ENCODE peak calls at places on chromosomes 7 and 10, in four cellular contexts. One of them, this sample, is unnamed.

GRCh38 chr10:104809288-104810090 is 168.4 kb downstream of the SORCS3 start:
- DNase-seq in IMR-90: no peak
- DNase-seq in K562: no peak
- DNase-seq in HepG2: peak; percentile 4
- DNase-seq in this sample: no peak

GRCh38 chr10:110409926-110410325 is 87.8 kb upstream of the DUSP5 start:
- DNase-seq in IMR-90: no peak
- DNase-seq in K562: no peak
- DNase-seq in HepG2: no peak
- DNase-seq in this sample: no peak

GRCh38 chr7:42931447-42931833 is 534 bp downstream of the PSMA2 start:
- DNase-seq in IMR-90: peak; percentile 12
- DNase-seq in K562: no peak
- DNase-seq in HepG2: no peak
- DNase-seq in this sample: no peak

GRCh38 chr7:149776305-149776704 is 2.9 kb upstream of the ZNF467 start:
- DNase-seq in IMR-90: peak; percentile 15
- DNase-seq in K562: no peak
- DNase-seq in HepG2: no peak
- DNase-seq in this sample: no peak

GRCh38 chr7:7219216-7219615 is 36.9 kb downstream of the C1GALT1 start:
- DNase-seq in IMR-90: no peak
- DNase-seq in K562: no peak
- DNase-seq in HepG2: peak; percentile 42
- DNase-seq in this sample: no peak

GRCh38 chr7:148882668-148883232 is 1.3 kb downstream of the EZH2 start:
- DNase-seq in IMR-90: no peak
- DNase-seq in K562: no peak
- DNase-seq in HepG2: no peak
- DNase-seq in this sample: no peak

GRCh38 chr10:84537447-84537931 is 209.1 kb downstream of the CCSER2 start:
- DNase-seq in IMR-90: peak; percentile 59
- DNase-seq in K562: peak; percentile 89
- DNase-seq in HepG2: peak; percentile 49
- DNase-seq in this sample: peak; percentile 57

GRCh38 chr10:24554036-24554435 is 169.7 kb downstream of the ARHGAP21 start:
- DNase-seq in IMR-90: no peak
- DNase-seq in K562: no peak
- DNase-seq in HepG2: no peak
- DNase-seq in this sample: no peak

GRCh38 chr10:124827474-124827873 is 25.9 kb downstream of the ABRAXAS2 start:
- DNase-seq in IMR-90: peak; percentile 14
- DNase-seq in K562: peak; percentile 28
- DNase-seq in HepG2: peak; percentile 5
- DNase-seq in this sample: peak; percentile 66

GRCh38 chr10:71397340-71398212 is 856 bp downstream of the CDH23 start:
- DNase-seq in IMR-90: no peak
- DNase-seq in K562: no peak
- DNase-seq in HepG2: no peak
- DNase-seq in this sample: no peak

GRCh38 chr7:36535866-36536664 is 146.4 kb downstream of the ANLN start:
- DNase-seq in IMR-90: no peak
- DNase-seq in K562: no peak
- DNase-seq in HepG2: no peak
- DNase-seq in this sample: no peak

GRCh38 chr7:113100091-113100723 is 13.6 kb upstream of the GPR85 start:
- DNase-seq in IMR-90: peak; percentile 44
- DNase-seq in K562: no peak
- DNase-seq in HepG2: no peak
- DNase-seq in this sample: no peak

GRCh38 chr7:141652691-141653090 is 49.3 kb downstream of the DENND11 start:
- DNase-seq in IMR-90: no peak
- DNase-seq in K562: no peak
- DNase-seq in HepG2: no peak
- DNase-seq in this sample: no peak

GRCh38 chr10:10403762-10404161 is 613.9 kb upstream of the CELF2 start:
- DNase-seq in IMR-90: peak; percentile 70
- DNase-seq in K562: no peak
- DNase-seq in HepG2: no peak
- DNase-seq in this sample: no peak

GRCh38 chr7:152882576-152883310 is 123.2 kb downstream of the ACTR3B start:
- DNase-seq in IMR-90: no peak
- DNase-seq in K562: no peak
- DNase-seq in HepG2: no peak
- DNase-seq in this sample: no peak

GRCh38 chr10:13528875-13529713 is at the start of gene BEND7:
- DNase-seq in IMR-90: peak; percentile 16
- DNase-seq in K562: peak; percentile 95
- DNase-seq in HepG2: no peak
- DNase-seq in this sample: peak; percentile 65

GRCh38 chr10:52409195-52409594 is 95.1 kb downstream of the DKK1 start:
- DNase-seq in IMR-90: no peak
- DNase-seq in K562: no peak
- DNase-seq in HepG2: no peak
- DNase-seq in this sample: no peak
- H3K4me2 ChIP-seq in IMR-90: no peak overlapping the region
- H3K4me2 ChIP-seq in K562: no peak overlapping the region
- H3K4me2 ChIP-seq in HepG2: no peak overlapping the region
- H3K4me2 ChIP-seq in this sample: no peak overlapping the region

DNA sequence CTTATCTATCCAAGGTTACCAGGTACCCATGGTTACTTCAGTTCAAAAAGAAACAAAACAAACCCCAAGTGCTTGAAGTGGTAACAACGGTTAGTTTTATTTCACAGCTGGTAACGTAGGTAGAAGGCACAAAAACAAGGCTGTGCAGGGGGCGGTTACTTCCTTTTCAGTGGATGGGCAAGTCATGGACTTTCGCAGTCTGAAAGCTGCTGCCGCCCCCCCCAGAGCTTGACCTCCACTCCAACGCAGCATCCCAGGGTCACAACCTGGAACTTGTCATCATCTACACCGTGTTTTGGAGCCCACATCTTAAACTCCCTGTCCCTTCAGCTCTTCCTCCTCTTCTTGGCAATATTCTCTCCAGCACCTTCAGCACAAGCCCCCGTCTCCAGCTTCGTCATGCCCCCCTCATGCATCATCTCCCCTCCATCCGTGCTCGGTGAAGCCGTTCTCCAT is 181.2 kb upstream of the ITGB1 start:
- DNase-seq in IMR-90: no peak
- DNase-seq in K562: no peak
- DNase-seq in HepG2: no peak
- DNase-seq in this sample: no peak
- TF ChIP-seq MAZ in IMR-90: no peak
- TF ChIP-seq MAZ in K562: no peak
- TF ChIP-seq MAZ in HepG2: no peak
- TF ChIP-seq MAZ in this sample: no peak

GRCh38 chr7:14495633-14496032 is 406.9 kb downstream of the DGKB start:
- DNase-seq in IMR-90: no peak
- DNase-seq in K562: no peak
- DNase-seq in HepG2: no peak
- DNase-seq in this sample: no peak

GRCh38 chr7:14505906-14506305 is 396.6 kb downstream of the DGKB start:
- DNase-seq in IMR-90: no peak
- DNase-seq in K562: no peak
- DNase-seq in HepG2: no peak
- DNase-seq in this sample: no peak

GRCh38 chr7:14504134-14504533 is 398.4 kb downstream of the DGKB start:
- DNase-seq in IMR-90: no peak
- DNase-seq in K562: no peak
- DNase-seq in HepG2: no peak
- DNase-seq in this sample: no peak

GRCh38 chr7:14501436-14501835 is 401.1 kb downstream of the DGKB start:
- DNase-seq in IMR-90: no peak
- DNase-seq in K562: no peak
- DNase-seq in HepG2: no peak
- DNase-seq in this sample: no peak
- H3K4me2 ChIP-seq in IMR-90: no peak overlapping the region
- H3K4me2 ChIP-seq in K562: no peak overlapping the region
- H3K4me2 ChIP-seq in HepG2: no peak overlapping the region
- H3K4me2 ChIP-seq in this sample: no peak overlapping the region

GRCh38 chr10:132066812-132067211 is 1.1 kb downstream of the JAKMIP3 start:
- DNase-seq in IMR-90: no peak
- DNase-seq in K562: no peak
- DNase-seq in HepG2: no peak
- DNase-seq in this sample: no peak

GRCh38 chr10:132066186-132066585 is 440 bp downstream of the JAKMIP3 start:
- DNase-seq in IMR-90: no peak
- DNase-seq in K562: no peak
- DNase-seq in HepG2: no peak
- DNase-seq in this sample: no peak

GRCh38 chr10:132064082-132064755 is 1.5 kb upstream of the JAKMIP3 start:
- DNase-seq in IMR-90: no peak
- DNase-seq in K562: no peak
- DNase-seq in HepG2: no peak
- DNase-seq in this sample: no peak

GRCh38 chr10:132064771-132065437 is 842 bp upstream of the JAKMIP3 start:
- DNase-seq in IMR-90: no peak
- DNase-seq in K562: no peak
- DNase-seq in HepG2: no peak
- DNase-seq in this sample: no peak

GRCh38 chr10:132065491-132066105 is at the start of gene JAKMIP3:
- DNase-seq in IMR-90: peak; percentile 96
- DNase-seq in K562: no peak
- DNase-seq in HepG2: peak; percentile 72
- DNase-seq in this sample: peak; percentile 83
- TF ChIP-seq MAZ in IMR-90: no peak
- TF ChIP-seq MAZ in K562: no peak
- TF ChIP-seq MAZ in HepG2: no peak
- TF ChIP-seq MAZ in this sample: no peak

DNA sequence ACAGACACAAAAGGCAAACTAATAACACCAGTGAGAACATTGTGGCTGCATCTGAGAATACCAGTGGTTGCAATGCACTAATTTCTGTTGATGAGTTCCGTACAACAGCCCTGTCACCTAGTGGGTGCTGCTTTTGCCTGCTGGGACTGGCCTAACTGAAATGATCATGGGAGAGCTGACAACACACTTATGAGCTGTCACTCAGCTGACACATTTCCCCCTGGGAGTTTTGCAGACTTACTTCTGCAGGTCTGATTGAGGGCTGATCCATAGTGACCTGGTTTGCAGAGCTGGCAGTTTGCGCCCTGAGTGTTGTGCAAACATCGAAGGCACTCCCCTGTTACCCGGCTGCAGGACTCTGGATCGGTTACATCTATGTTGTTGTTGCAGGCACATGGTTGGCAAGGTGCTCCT is 60.6 kb upstream of the LAMB1 start:
- DNase-seq in IMR-90: no peak
- DNase-seq in K562: no peak
- DNase-seq in HepG2: peak; percentile 28
- DNase-seq in this sample: no peak
- H3K4me2 ChIP-seq in IMR-90: no peak overlapping the region
- H3K4me2 ChIP-seq in K562: no peak overlapping the region
- H3K4me2 ChIP-seq in HepG2: peak overlapping the region; percentile 43
- H3K4me2 ChIP-seq in this sample: no peak overlapping the region

DNA sequence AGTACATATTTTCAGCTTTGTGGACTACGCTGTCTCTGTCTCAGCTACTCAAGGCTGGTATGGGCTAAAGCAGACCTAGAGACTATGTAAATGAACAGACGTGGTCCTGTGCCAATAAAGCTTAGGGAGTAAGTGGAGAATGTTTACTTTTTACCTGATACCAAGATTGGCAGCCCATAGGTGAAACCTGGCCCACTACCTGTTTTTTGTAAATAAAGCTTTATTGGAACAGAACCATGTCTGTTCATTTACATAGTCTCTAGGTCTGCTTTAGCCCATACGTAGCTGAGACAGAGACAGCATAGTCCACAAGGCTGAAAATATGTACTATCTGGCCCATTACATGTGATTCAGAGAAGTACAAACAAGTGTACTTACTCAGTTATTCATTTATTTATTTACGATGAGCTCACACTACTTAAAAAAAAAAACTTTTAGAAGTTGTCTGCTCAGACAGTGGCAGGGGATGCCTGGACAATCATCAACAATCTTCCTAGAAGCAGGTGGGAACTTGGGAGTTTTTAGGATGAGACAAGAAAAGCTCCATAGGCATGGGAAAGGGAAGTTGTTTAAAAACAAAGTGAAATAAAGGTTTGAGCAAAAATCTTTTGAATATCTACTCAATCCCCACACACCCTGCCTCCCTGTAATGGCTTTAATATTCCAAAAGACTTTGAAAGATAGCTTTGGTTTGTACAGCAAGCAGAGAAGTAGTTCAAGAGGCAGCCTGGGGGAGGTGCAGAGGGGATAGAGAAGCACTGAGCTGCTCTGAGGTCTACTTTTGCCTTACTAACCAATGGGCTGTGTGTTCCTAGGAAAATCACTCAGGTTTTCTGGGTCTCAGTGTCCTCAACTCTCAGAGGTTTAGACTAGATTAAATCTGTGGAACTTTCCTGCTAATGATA is 114.4 kb upstream of the AFAP1L2 start:
- DNase-seq in IMR-90: peak; percentile 52
- DNase-seq in K562: no peak
- DNase-seq in HepG2: peak; percentile 66
- DNase-seq in this sample: peak; percentile 65
- TF ChIP-seq MAZ in IMR-90: no peak
- TF ChIP-seq MAZ in K562: no peak
- TF ChIP-seq MAZ in HepG2: no peak
- TF ChIP-seq MAZ in this sample: no peak

DNA sequence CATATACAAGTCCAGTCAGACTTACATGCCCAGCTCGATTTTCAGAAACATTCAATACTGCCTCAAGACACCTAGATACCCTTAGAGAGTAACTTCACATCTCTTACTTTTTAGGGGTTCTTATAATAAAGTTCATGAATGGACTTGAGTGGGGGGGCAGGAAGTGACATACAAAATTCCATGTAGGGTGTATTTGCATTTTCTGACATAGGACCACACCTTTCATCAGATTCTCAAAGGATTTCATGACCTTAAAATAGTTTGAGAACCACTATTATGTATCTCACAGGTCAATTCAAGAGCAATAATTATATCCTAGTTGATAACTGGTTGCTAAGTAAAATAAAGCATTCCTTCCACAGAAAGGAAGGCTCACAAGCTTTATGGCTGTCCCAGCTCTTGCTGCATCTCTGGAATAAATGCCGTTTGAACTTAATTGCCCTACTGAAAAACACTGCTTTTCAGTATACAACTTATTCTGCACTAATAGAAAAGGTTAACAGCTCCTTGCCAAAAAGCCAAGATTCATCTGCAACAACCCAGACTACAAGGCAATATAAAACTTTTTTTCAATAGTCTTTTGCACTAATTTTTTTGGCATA is 2.3 kb downstream of the P4HA1 start:
- DNase-seq in IMR-90: peak; percentile 19
- DNase-seq in K562: no peak
- DNase-seq in HepG2: no peak
- DNase-seq in this sample: no peak
- H3K4me2 ChIP-seq in IMR-90: peak overlapping the region; percentile 92
- H3K4me2 ChIP-seq in K562: peak overlapping the region; percentile 82
- H3K4me2 ChIP-seq in HepG2: peak overlapping the region; percentile 78
- H3K4me2 ChIP-seq in this sample: peak overlapping the region; percentile 72

GRCh38 chr10:52314822-52315552 is 906 bp downstream of the DKK1 start:
- DNase-seq in IMR-90: peak; percentile 41
- DNase-seq in K562: no peak
- DNase-seq in HepG2: no peak
- DNase-seq in this sample: peak; percentile 60
- TF ChIP-seq MAZ in IMR-90: no peak
- TF ChIP-seq MAZ in K562: no peak
- TF ChIP-seq MAZ in HepG2: no peak
- TF ChIP-seq MAZ in this sample: no peak

This sample was measured in A549.